ENCODE peak calls at places on chromosomes 6 and 20, in five cellular contexts. One of them, this sample, is unnamed.

GRCh38 chr20:62643521-62644043 is 1.3 kb downstream of the SLCO4A1 start:
- DNase-seq in uterus: no peak
- DNase-seq in lower leg skin: no peak
- DNase-seq in adrenal gland: no peak
- DNase-seq in breast epithelium: no peak
- DNase-seq in this sample: no peak

GRCh38 chr6:96626749-96627353 is 63.9 kb downstream of the FHL5 start:
- DNase-seq in uterus: no peak
- DNase-seq in lower leg skin: no peak
- DNase-seq in adrenal gland: no peak
- DNase-seq in breast epithelium: no peak
- DNase-seq in this sample: no peak

GRCh38 chr6:53418288-53418687 is 69.5 kb upstream of the ELOVL5 start:
- DNase-seq in uterus: no peak
- DNase-seq in lower leg skin: no peak
- DNase-seq in adrenal gland: no peak
- DNase-seq in breast epithelium: no peak
- DNase-seq in this sample: no peak

GRCh38 chr20:805713-806112 is 27.8 kb upstream of the FAM110A start:
- DNase-seq in uterus: no peak
- DNase-seq in lower leg skin: no peak
- DNase-seq in adrenal gland: no peak
- DNase-seq in breast epithelium: no peak
- DNase-seq in this sample: no peak

GRCh38 chr6:39543117-39543516 is 182.1 kb downstream of the KIF6 start:
- DNase-seq in uterus: peak
- DNase-seq in lower leg skin: peak
- DNase-seq in adrenal gland: no peak
- DNase-seq in breast epithelium: no peak
- DNase-seq in this sample: peak

GRCh38 chr6:118826096-118826495 is 67.9 kb upstream of the ASF1A start:
- DNase-seq in uterus: no peak
- DNase-seq in lower leg skin: no peak
- DNase-seq in adrenal gland: no peak
- DNase-seq in breast epithelium: no peak
- DNase-seq in this sample: no peak

GRCh38 chr6:3039384-3039783 is 28.9 kb upstream of the RIPK1 start:
- DNase-seq in uterus: no peak
- DNase-seq in lower leg skin: no peak
- DNase-seq in adrenal gland: no peak
- DNase-seq in breast epithelium: no peak
- DNase-seq in this sample: no peak

GRCh38 chr6:7974932-7975763 is 64.6 kb upstream of the TXNDC5 start:
- DNase-seq in uterus: peak
- DNase-seq in lower leg skin: peak
- DNase-seq in adrenal gland: peak
- DNase-seq in breast epithelium: peak
- DNase-seq in this sample: peak

GRCh38 chr20:37524859-37525708 is 2.6 kb downstream of the BLCAP start:
- DNase-seq in uterus: no peak
- DNase-seq in lower leg skin: peak
- DNase-seq in adrenal gland: peak
- DNase-seq in breast epithelium: no peak
- DNase-seq in this sample: no peak

GRCh38 chr6:81977488-81977887 is 225.0 kb upstream of the TENT5A start:
- DNase-seq in uterus: no peak
- DNase-seq in lower leg skin: no peak
- DNase-seq in adrenal gland: no peak
- DNase-seq in breast epithelium: no peak
- DNase-seq in this sample: no peak

DNA sequence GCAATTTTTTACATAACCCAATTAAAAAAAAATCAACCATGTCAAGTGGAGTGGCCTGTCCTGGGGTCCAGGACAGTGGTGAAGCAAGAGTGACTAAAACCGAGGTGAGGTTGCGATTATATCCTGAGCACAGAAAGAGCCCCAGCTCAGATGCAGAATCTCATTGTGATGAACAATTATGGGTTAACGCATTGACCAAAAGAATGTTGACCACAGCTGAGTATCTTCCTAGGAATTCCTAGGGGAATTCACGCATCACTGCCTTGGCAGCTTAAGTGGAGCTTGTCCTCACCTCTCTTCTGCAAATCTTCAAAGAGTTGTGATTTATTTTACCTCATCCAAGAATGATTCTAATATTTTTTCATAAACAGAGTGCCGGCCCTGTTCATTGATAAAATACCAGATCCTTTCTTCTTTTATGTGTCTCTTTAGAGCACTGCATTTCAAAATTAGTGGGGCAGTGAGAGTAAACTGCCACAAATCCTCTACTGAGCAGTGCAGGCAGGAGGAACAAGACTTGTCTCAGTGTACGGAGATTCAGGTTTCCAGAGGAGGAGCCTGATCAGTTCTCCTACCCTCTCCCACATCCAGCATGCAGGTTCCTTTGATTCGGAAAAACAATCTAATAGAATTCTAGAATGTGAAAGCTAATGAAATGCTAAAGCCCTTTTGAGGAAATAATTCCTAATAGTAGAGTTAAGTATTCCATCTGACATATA is 60.1 kb upstream of the ZNF184 start:
- DNase-seq in uterus: no peak
- DNase-seq in lower leg skin: no peak
- DNase-seq in adrenal gland: no peak
- DNase-seq in breast epithelium: no peak
- DNase-seq in this sample: no peak
- H3K4me3 ChIP-seq in uterus: no peak
- H3K4me3 ChIP-seq in lower leg skin: no peak
- H3K4me3 ChIP-seq in adrenal gland: no peak
- H3K4me3 ChIP-seq in breast epithelium: no peak
- H3K4me3 ChIP-seq in this sample: no peak

GRCh38 chr6:110960014-110960390 is 1.5 kb downstream of the GTF3C6 start:
- DNase-seq in uterus: no peak
- DNase-seq in lower leg skin: no peak
- DNase-seq in adrenal gland: no peak
- DNase-seq in breast epithelium: no peak
- DNase-seq in this sample: no peak

GRCh38 chr6:110953633-110954303 is 4.7 kb upstream of the GTF3C6 start:
- DNase-seq in uterus: no peak
- DNase-seq in lower leg skin: no peak
- DNase-seq in adrenal gland: no peak
- DNase-seq in breast epithelium: no peak
- DNase-seq in this sample: no peak

GRCh38 chr6:110958332-110959192 is at the start of gene GTF3C6:
- DNase-seq in uterus: peak
- DNase-seq in lower leg skin: peak
- DNase-seq in adrenal gland: peak
- DNase-seq in breast epithelium: peak
- DNase-seq in this sample: peak
- TF ChIP-seq POLR2A in uterus: peak
- TF ChIP-seq POLR2A in lower leg skin: no peak
- TF ChIP-seq POLR2A in adrenal gland: peak
- TF ChIP-seq POLR2A in breast epithelium: peak
- TF ChIP-seq POLR2A in this sample: peak

DNA sequence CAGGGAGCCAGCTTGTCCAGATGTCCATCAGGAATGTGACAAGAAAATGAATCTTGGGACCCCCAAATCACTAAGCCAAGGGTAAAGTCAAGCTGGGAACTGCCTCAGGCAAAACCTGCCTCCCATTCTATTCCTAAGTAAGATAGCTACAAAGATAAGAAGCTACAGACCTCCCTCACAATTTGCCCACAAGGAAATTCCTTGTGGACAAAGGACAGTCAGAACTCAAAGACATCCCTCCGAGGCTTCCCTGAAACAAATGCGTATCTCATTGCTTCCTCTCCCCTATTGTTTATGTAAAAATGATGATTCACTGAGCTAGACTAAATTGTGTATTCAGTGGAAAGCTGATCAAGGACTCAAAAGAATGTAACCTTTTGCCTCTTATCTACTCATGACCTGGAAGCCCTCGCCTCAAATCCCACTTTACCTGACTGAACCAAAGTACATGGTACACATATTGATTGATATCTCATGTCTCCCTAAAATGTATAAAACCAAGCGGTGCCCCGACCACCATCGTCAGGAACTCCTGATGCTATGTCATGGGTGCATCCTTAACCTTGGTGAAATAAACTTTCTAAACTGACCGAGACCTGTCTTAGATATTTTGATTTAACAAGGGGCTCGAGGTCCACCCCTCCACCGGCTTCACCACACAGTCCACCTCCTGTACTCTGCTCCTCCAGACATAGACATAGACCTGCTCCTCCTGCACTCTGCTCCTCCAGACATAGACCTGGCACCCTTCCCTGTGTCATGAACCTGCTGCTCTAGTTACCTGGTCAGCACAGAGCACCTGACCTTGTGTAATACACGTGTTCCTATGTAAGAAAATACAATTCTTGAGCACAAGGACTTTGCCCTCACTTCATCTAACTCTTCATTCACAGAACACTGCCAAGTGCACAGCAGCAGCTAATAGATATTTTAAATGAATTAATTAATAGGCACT is 81.4 kb downstream of the WDR27 start:
- DNase-seq in uterus: no peak
- DNase-seq in lower leg skin: no peak
- DNase-seq in adrenal gland: no peak
- DNase-seq in breast epithelium: no peak
- DNase-seq in this sample: peak
- H3K4me3 ChIP-seq in uterus: no peak
- H3K4me3 ChIP-seq in lower leg skin: no peak
- H3K4me3 ChIP-seq in adrenal gland: no peak
- H3K4me3 ChIP-seq in breast epithelium: no peak
- H3K4me3 ChIP-seq in this sample: no peak

GRCh38 chr6:11193434-11193833 is 39.0 kb downstream of the NEDD9 start:
- DNase-seq in uterus: no peak
- DNase-seq in lower leg skin: no peak
- DNase-seq in adrenal gland: no peak
- DNase-seq in breast epithelium: no peak
- DNase-seq in this sample: no peak

GRCh38 chr6:11197175-11197535 is 35.3 kb downstream of the NEDD9 start:
- DNase-seq in uterus: no peak
- DNase-seq in lower leg skin: no peak
- DNase-seq in adrenal gland: no peak
- DNase-seq in breast epithelium: no peak
- DNase-seq in this sample: no peak

GRCh38 chr6:11192167-11192566 is 40.3 kb downstream of the NEDD9 start:
- DNase-seq in uterus: no peak
- DNase-seq in lower leg skin: no peak
- DNase-seq in adrenal gland: no peak
- DNase-seq in breast epithelium: no peak
- DNase-seq in this sample: no peak

GRCh38 chr6:11196511-11197174 is 35.8 kb downstream of the NEDD9 start:
- DNase-seq in uterus: no peak
- DNase-seq in lower leg skin: no peak
- DNase-seq in adrenal gland: no peak
- DNase-seq in breast epithelium: no peak
- DNase-seq in this sample: no peak

DNA sequence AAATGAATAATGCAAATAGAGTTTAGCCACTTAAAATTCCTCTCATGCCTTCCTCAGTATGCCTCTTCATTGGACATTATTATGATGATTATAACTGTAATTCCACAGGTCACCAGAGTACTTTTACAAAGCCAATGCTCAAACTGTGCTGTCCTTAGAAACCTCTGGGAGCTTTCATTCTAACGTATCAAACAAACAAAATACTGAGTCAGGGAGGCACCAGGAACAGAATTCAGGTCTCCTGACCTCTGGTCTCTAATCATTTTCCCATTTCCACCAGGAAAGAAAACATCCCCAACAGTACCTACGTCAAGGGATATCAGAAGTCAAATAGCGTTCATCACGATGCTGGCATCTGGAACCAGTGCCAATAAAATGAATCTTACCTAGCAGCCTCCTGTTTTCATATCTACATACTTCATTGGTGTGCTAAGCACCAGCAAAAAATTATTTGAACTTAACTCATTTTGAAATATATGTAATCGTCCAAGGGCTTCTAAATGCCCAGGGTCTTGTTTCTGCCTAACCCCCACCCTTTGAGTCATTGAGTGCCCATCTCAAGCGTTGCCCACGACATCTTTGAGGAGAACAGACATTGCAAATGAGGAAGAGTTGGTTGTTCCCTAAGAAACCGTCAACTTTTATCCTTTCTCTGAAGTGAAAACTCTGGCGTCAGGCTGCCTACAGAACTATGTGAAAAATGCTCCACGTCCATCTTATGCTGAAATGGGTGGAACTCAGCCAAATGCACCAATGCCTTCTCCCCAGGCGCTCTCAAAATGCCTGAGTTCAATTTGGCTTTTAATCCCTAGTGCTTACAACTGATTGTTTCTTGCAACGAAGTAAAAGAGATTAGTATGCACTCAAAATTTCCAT is 37.8 kb downstream of the NEDD9 start:
- DNase-seq in uterus: no peak
- DNase-seq in lower leg skin: no peak
- DNase-seq in adrenal gland: no peak
- DNase-seq in breast epithelium: no peak
- DNase-seq in this sample: peak
- TF ChIP-seq POLR2A in uterus: no peak
- TF ChIP-seq POLR2A in lower leg skin: no peak
- TF ChIP-seq POLR2A in adrenal gland: no peak
- TF ChIP-seq POLR2A in breast epithelium: no peak
- TF ChIP-seq POLR2A in this sample: no peak

GRCh38 chr6:6543181-6543879 is 45.2 kb upstream of the LY86 start:
- DNase-seq in uterus: no peak
- DNase-seq in lower leg skin: no peak
- DNase-seq in adrenal gland: peak
- DNase-seq in breast epithelium: no peak
- DNase-seq in this sample: no peak

GRCh38 chr6:6542357-6542756 is 46.2 kb upstream of the LY86 start:
- DNase-seq in uterus: no peak
- DNase-seq in lower leg skin: no peak
- DNase-seq in adrenal gland: no peak
- DNase-seq in breast epithelium: no peak
- DNase-seq in this sample: no peak

GRCh38 chr6:6547111-6547879 is 41.2 kb upstream of the LY86 start:
- DNase-seq in uterus: peak
- DNase-seq in lower leg skin: peak
- DNase-seq in adrenal gland: peak
- DNase-seq in breast epithelium: peak
- DNase-seq in this sample: peak

GRCh38 chr6:6545616-6546317 is 42.8 kb upstream of the LY86 start:
- DNase-seq in uterus: no peak
- DNase-seq in lower leg skin: no peak
- DNase-seq in adrenal gland: no peak
- DNase-seq in breast epithelium: no peak
- DNase-seq in this sample: no peak

GRCh38 chr6:6546318-6547110 is 42.0 kb upstream of the LY86 start:
- DNase-seq in uterus: peak
- DNase-seq in lower leg skin: no peak
- DNase-seq in adrenal gland: peak
- DNase-seq in breast epithelium: no peak
- DNase-seq in this sample: peak
- H3K4me3 ChIP-seq in uterus: peak
- H3K4me3 ChIP-seq in lower leg skin: no peak
- H3K4me3 ChIP-seq in adrenal gland: peak
- H3K4me3 ChIP-seq in breast epithelium: peak
- H3K4me3 ChIP-seq in this sample: peak

This sample was measured in thyroid gland.